ENCODE peak calls at places on chromosomes 6 and 20, in ten cellular contexts. One of them, this sample, is unnamed.

GRCh38 chr6:17446713-17447112 is 53.3 kb downstream of the CAP2 start:
- DNase-seq in coronary artery: no peak
- DNase-seq in breast epithelium: no peak
- DNase-seq in fibroblast of pulmonary artery: no peak
- DNase-seq in CD4-positive, alpha-beta T cell: no peak
- DNase-seq in astrocyte of the cerebellum: no peak
- DNase-seq in fibroblast of lung: no peak
- DNase-seq in pancreas: no peak
- DNase-seq in tibial nerve: no peak
- DNase-seq in tibial artery: no peak
- DNase-seq in this sample: no peak

GRCh38 chr20:37336369-37337207 is 9.4 kb upstream of the SRC start:
- DNase-seq in tibial nerve: no peak
- DNase-seq in CD4-positive, alpha-beta T cell: no peak
- DNase-seq in tibial artery: no peak
- DNase-seq in astrocyte of the cerebellum: no peak
- DNase-seq in fibroblast of lung: no peak
- DNase-seq in breast epithelium: no peak
- DNase-seq in coronary artery: no peak
- DNase-seq in pancreas: peak
- DNase-seq in fibroblast of pulmonary artery: peak
- DNase-seq in this sample: peak

GRCh38 chr20:44006126-44006525 is 91.5 kb downstream of the TOX2 start:
- DNase-seq in tibial artery: no peak
- DNase-seq in fibroblast of lung: no peak
- DNase-seq in astrocyte of the cerebellum: no peak
- DNase-seq in CD4-positive, alpha-beta T cell: no peak
- DNase-seq in pancreas: no peak
- DNase-seq in tibial nerve: no peak
- DNase-seq in breast epithelium: no peak
- DNase-seq in coronary artery: no peak
- DNase-seq in fibroblast of pulmonary artery: no peak
- DNase-seq in this sample: no peak

GRCh38 chr6:28334272-28335039 is 1.5 kb downstream of the ZSCAN31 start:
- DNase-seq in pancreas: no peak
- DNase-seq in tibial artery: no peak
- DNase-seq in fibroblast of lung: no peak
- DNase-seq in coronary artery: no peak
- DNase-seq in tibial nerve: no peak
- DNase-seq in astrocyte of the cerebellum: no peak
- DNase-seq in fibroblast of pulmonary artery: no peak
- DNase-seq in breast epithelium: no peak
- DNase-seq in CD4-positive, alpha-beta T cell: no peak
- DNase-seq in this sample: no peak

GRCh38 chr6:145758086-145758485 is 22.8 kb upstream of the EPM2A start:
- DNase-seq in pancreas: no peak
- DNase-seq in fibroblast of pulmonary artery: no peak
- DNase-seq in breast epithelium: no peak
- DNase-seq in coronary artery: no peak
- DNase-seq in fibroblast of lung: no peak
- DNase-seq in tibial artery: no peak
- DNase-seq in astrocyte of the cerebellum: no peak
- DNase-seq in CD4-positive, alpha-beta T cell: no peak
- DNase-seq in tibial nerve: no peak
- DNase-seq in this sample: no peak

GRCh38 chr6:163724196-163724595 is 309.7 kb downstream of the QKI start:
- DNase-seq in astrocyte of the cerebellum: no peak
- DNase-seq in coronary artery: no peak
- DNase-seq in tibial artery: peak
- DNase-seq in breast epithelium: no peak
- DNase-seq in fibroblast of pulmonary artery: no peak
- DNase-seq in fibroblast of lung: no peak
- DNase-seq in tibial nerve: no peak
- DNase-seq in pancreas: no peak
- DNase-seq in CD4-positive, alpha-beta T cell: no peak
- DNase-seq in this sample: no peak

GRCh38 chr20:45358282-45359068 is 4.5 kb upstream of the SYS1 start:
- DNase-seq in CD4-positive, alpha-beta T cell: no peak
- DNase-seq in astrocyte of the cerebellum: peak
- DNase-seq in fibroblast of pulmonary artery: peak
- DNase-seq in fibroblast of lung: peak
- DNase-seq in tibial nerve: peak
- DNase-seq in tibial artery: peak
- DNase-seq in pancreas: peak
- DNase-seq in coronary artery: peak
- DNase-seq in breast epithelium: peak
- DNase-seq in this sample: no peak

GRCh38 chr6:125507987-125508655 is 206.4 kb upstream of the HDDC2 start:
- DNase-seq in coronary artery: no peak
- DNase-seq in pancreas: no peak
- DNase-seq in astrocyte of the cerebellum: peak
- DNase-seq in tibial artery: no peak
- DNase-seq in fibroblast of pulmonary artery: peak
- DNase-seq in fibroblast of lung: peak
- DNase-seq in breast epithelium: no peak
- DNase-seq in CD4-positive, alpha-beta T cell: no peak
- DNase-seq in tibial nerve: peak
- DNase-seq in this sample: no peak

GRCh38 chr6:56862415-56863175 is 92.3 kb upstream of the BEND6 start:
- DNase-seq in astrocyte of the cerebellum: no peak
- DNase-seq in tibial artery: no peak
- DNase-seq in pancreas: no peak
- DNase-seq in CD4-positive, alpha-beta T cell: no peak
- DNase-seq in fibroblast of pulmonary artery: peak
- DNase-seq in coronary artery: no peak
- DNase-seq in breast epithelium: no peak
- DNase-seq in tibial nerve: no peak
- DNase-seq in fibroblast of lung: peak
- DNase-seq in this sample: no peak

GRCh38 chr20:50931048-50931305 is 260 bp downstream of the ADNP start:
- DNase-seq in tibial artery: no peak
- DNase-seq in fibroblast of lung: no peak
- DNase-seq in pancreas: no peak
- DNase-seq in fibroblast of pulmonary artery: no peak
- DNase-seq in tibial nerve: no peak
- DNase-seq in coronary artery: no peak
- DNase-seq in astrocyte of the cerebellum: no peak
- DNase-seq in CD4-positive, alpha-beta T cell: no peak
- DNase-seq in breast epithelium: no peak
- DNase-seq in this sample: no peak

GRCh38 chr20:39025883-39026282 is 63.7 kb downstream of the DHX35 start:
- DNase-seq in fibroblast of pulmonary artery: no peak
- DNase-seq in tibial artery: no peak
- DNase-seq in CD4-positive, alpha-beta T cell: no peak
- DNase-seq in coronary artery: no peak
- DNase-seq in tibial nerve: no peak
- DNase-seq in pancreas: no peak
- DNase-seq in fibroblast of lung: no peak
- DNase-seq in astrocyte of the cerebellum: no peak
- DNase-seq in breast epithelium: no peak
- DNase-seq in this sample: no peak

GRCh38 chr6:83215131-83216047 is 22.2 kb downstream of the RWDD2A start:
- DNase-seq in fibroblast of pulmonary artery: peak
- DNase-seq in fibroblast of lung: peak
- DNase-seq in pancreas: peak
- DNase-seq in tibial artery: peak
- DNase-seq in tibial nerve: peak
- DNase-seq in astrocyte of the cerebellum: peak
- DNase-seq in coronary artery: peak
- DNase-seq in breast epithelium: peak
- DNase-seq in CD4-positive, alpha-beta T cell: peak
- DNase-seq in this sample: peak

GRCh38 chr6:106972500-106972899 is 2.0 kb downstream of the CD24 start:
- DNase-seq in astrocyte of the cerebellum: no peak
- DNase-seq in coronary artery: no peak
- DNase-seq in pancreas: peak
- DNase-seq in breast epithelium: no peak
- DNase-seq in tibial artery: no peak
- DNase-seq in tibial nerve: no peak
- DNase-seq in fibroblast of lung: no peak
- DNase-seq in fibroblast of pulmonary artery: no peak
- DNase-seq in CD4-positive, alpha-beta T cell: no peak
- DNase-seq in this sample: no peak

GRCh38 chr6:165985926-165986646 is 181.6 kb downstream of the TBXT start:
- DNase-seq in astrocyte of the cerebellum: no peak
- DNase-seq in fibroblast of lung: no peak
- DNase-seq in breast epithelium: no peak
- DNase-seq in CD4-positive, alpha-beta T cell: no peak
- DNase-seq in coronary artery: no peak
- DNase-seq in tibial nerve: no peak
- DNase-seq in pancreas: no peak
- DNase-seq in tibial artery: no peak
- DNase-seq in fibroblast of pulmonary artery: peak
- DNase-seq in this sample: no peak

GRCh38 chr6:104325341-104326172 is 534.2 kb downstream of the HACE1 start:
- DNase-seq in fibroblast of lung: peak
- DNase-seq in CD4-positive, alpha-beta T cell: no peak
- DNase-seq in tibial nerve: no peak
- DNase-seq in breast epithelium: no peak
- DNase-seq in pancreas: no peak
- DNase-seq in fibroblast of pulmonary artery: peak
- DNase-seq in coronary artery: no peak
- DNase-seq in tibial artery: no peak
- DNase-seq in astrocyte of the cerebellum: no peak
- DNase-seq in this sample: no peak
- TF ChIP-seq CTCF in fibroblast of lung: peak
- TF ChIP-seq CTCF in CD4-positive, alpha-beta T cell: no peak
- TF ChIP-seq CTCF in tibial nerve: peak
- TF ChIP-seq CTCF in breast epithelium: peak
- TF ChIP-seq CTCF in pancreas: peak
- TF ChIP-seq CTCF in fibroblast of pulmonary artery: peak
- TF ChIP-seq CTCF in coronary artery: peak
- TF ChIP-seq CTCF in tibial artery: peak
- TF ChIP-seq CTCF in astrocyte of the cerebellum: peak
- TF ChIP-seq CTCF in this sample: peak

GRCh38 chr20:40741507-40742106 is 52.6 kb upstream of the MAFB start:
- DNase-seq in coronary artery: no peak
- DNase-seq in tibial artery: no peak
- DNase-seq in breast epithelium: no peak
- DNase-seq in astrocyte of the cerebellum: no peak
- DNase-seq in fibroblast of pulmonary artery: peak
- DNase-seq in pancreas: no peak
- DNase-seq in fibroblast of lung: peak
- DNase-seq in tibial nerve: peak
- DNase-seq in CD4-positive, alpha-beta T cell: no peak
- DNase-seq in this sample: peak
- TF ChIP-seq CTCF in coronary artery: peak
- TF ChIP-seq CTCF in tibial artery: peak
- TF ChIP-seq CTCF in breast epithelium: peak
- TF ChIP-seq CTCF in astrocyte of the cerebellum: peak
- TF ChIP-seq CTCF in fibroblast of pulmonary artery: peak
- TF ChIP-seq CTCF in pancreas: peak
- TF ChIP-seq CTCF in fibroblast of lung: peak
- TF ChIP-seq CTCF in tibial nerve: peak
- TF ChIP-seq CTCF in CD4-positive, alpha-beta T cell: peak
- TF ChIP-seq CTCF in this sample: peak

GRCh38 chr6:1312444-1313363 is 806 bp downstream of the FOXQ1 start:
- DNase-seq in tibial nerve: no peak
- DNase-seq in pancreas: no peak
- DNase-seq in fibroblast of lung: no peak
- DNase-seq in CD4-positive, alpha-beta T cell: no peak
- DNase-seq in breast epithelium: no peak
- DNase-seq in coronary artery: no peak
- DNase-seq in fibroblast of pulmonary artery: no peak
- DNase-seq in tibial artery: no peak
- DNase-seq in astrocyte of the cerebellum: no peak
- DNase-seq in this sample: peak
- TF ChIP-seq CTCF in tibial nerve: no peak
- TF ChIP-seq CTCF in pancreas: no peak
- TF ChIP-seq CTCF in fibroblast of lung: no peak
- TF ChIP-seq CTCF in CD4-positive, alpha-beta T cell: no peak
- TF ChIP-seq CTCF in breast epithelium: no peak
- TF ChIP-seq CTCF in coronary artery: no peak
- TF ChIP-seq CTCF in fibroblast of pulmonary artery: no peak
- TF ChIP-seq CTCF in tibial artery: no peak
- TF ChIP-seq CTCF in astrocyte of the cerebellum: no peak
- TF ChIP-seq CTCF in this sample: no peak

GRCh38 chr6:4059115-4059777 is 19.7 kb downstream of the FAM217A start:
- DNase-seq in fibroblast of lung: peak
- DNase-seq in astrocyte of the cerebellum: peak
- DNase-seq in CD4-positive, alpha-beta T cell: peak
- DNase-seq in pancreas: no peak
- DNase-seq in coronary artery: no peak
- DNase-seq in tibial nerve: no peak
- DNase-seq in tibial artery: no peak
- DNase-seq in breast epithelium: no peak
- DNase-seq in fibroblast of pulmonary artery: peak
- DNase-seq in this sample: no peak
- TF ChIP-seq CTCF in fibroblast of lung: peak
- TF ChIP-seq CTCF in astrocyte of the cerebellum: peak
- TF ChIP-seq CTCF in CD4-positive, alpha-beta T cell: no peak
- TF ChIP-seq CTCF in pancreas: no peak
- TF ChIP-seq CTCF in coronary artery: no peak
- TF ChIP-seq CTCF in tibial nerve: no peak
- TF ChIP-seq CTCF in tibial artery: no peak
- TF ChIP-seq CTCF in breast epithelium: no peak
- TF ChIP-seq CTCF in fibroblast of pulmonary artery: peak
- TF ChIP-seq CTCF in this sample: no peak

DNA sequence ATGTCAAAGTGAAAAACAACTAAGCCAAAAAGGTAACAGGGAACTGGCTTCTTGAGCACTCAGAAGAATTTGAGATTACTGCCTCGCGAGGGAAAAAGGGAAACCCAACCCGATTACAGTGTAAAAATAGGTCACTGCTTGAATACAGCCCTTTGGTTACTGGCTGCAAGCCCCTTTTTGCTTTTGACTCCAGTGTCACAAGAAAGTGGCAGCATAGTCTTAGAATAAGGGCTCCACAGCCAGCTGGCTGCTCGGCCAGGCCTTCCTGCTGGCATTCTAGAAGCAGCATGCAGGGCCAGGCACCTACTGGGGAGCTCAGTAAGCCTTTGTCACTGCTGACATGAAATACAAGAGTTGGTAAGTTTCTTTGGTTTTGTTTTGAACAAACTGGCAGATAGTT is 83.0 kb downstream of the ZHX3 start:
- DNase-seq in fibroblast of lung: no peak
- DNase-seq in coronary artery: peak
- DNase-seq in breast epithelium: no peak
- DNase-seq in CD4-positive, alpha-beta T cell: no peak
- DNase-seq in fibroblast of pulmonary artery: no peak
- DNase-seq in astrocyte of the cerebellum: no peak
- DNase-seq in tibial artery: peak
- DNase-seq in tibial nerve: no peak
- DNase-seq in pancreas: no peak
- DNase-seq in this sample: no peak
- TF ChIP-seq CTCF in fibroblast of lung: no peak
- TF ChIP-seq CTCF in coronary artery: no peak
- TF ChIP-seq CTCF in breast epithelium: no peak
- TF ChIP-seq CTCF in CD4-positive, alpha-beta T cell: no peak
- TF ChIP-seq CTCF in fibroblast of pulmonary artery: no peak
- TF ChIP-seq CTCF in astrocyte of the cerebellum: no peak
- TF ChIP-seq CTCF in tibial artery: no peak
- TF ChIP-seq CTCF in tibial nerve: no peak
- TF ChIP-seq CTCF in pancreas: no peak
- TF ChIP-seq CTCF in this sample: no peak

This sample was measured in CD14-positive monocyte.